ENCODE peak calls at places on chromosomes 16 and 17, in seven cellular contexts. H is H1, X is GM12878, M is GM23338, P is stomach, R is prostate gland, N is suprapubic skin. E is an unnamed sample.

GRCh38 chr16:627458-628239 is 3.1 kb upstream of the WFIKKN1 start:
- DNase-seq in H (no peak), X (no peak), M (no peak), P (peak), R (no peak), N (peak), E (no peak)

GRCh38 chr17:76995352-76996105 is 127.3 kb downstream of the MGAT5B start:
- DNase-seq in H (peak), X (no peak), M (peak), P (no peak), R (no peak), N (no peak), E (no peak)

GRCh38 chr17:17841620-17842025 is 4.8 kb upstream of the SREBF1 start:
- DNase-seq in H (no peak), X (no peak), M (no peak), P (peak), R (peak), N (no peak), E (no peak)

GRCh38 chr16:87203060-87203656 is 114.0 kb downstream of the C16orf95 start:
- DNase-seq in H (peak), X (no peak), M (peak), P (peak), R (no peak), N (no peak), E (peak)

GRCh38 chr17:49183801-49184200 is 26.6 kb downstream of the GNGT2 start:
- DNase-seq in H (no peak), X (no peak), M (no peak), P (no peak), R (no peak), N (no peak), E (no peak)

GRCh38 chr16:1610841-1611653 is 825 bp downstream of the IFT140 start:
- DNase-seq in H (no peak), X (no peak), M (no peak), P (no peak), R (no peak), N (no peak), E (no peak)

GRCh38 chr17:39705786-39706348 is 6.0 kb downstream of the ERBB2 start:
- DNase-seq in H (no peak), X (no peak), M (no peak), P (peak), R (peak), N (no peak), E (no peak)

GRCh38 chr16:85823328-85823920 is 23.9 kb downstream of the COX4I1 start:
- DNase-seq in H (no peak), X (no peak), M (no peak), P (no peak), R (no peak), N (no peak), E (no peak)

GRCh38 chr16:58094791-58095574 is 34.2 kb downstream of the CFAP20 start:
- DNase-seq in H (no peak), X (no peak), M (no peak), P (no peak), R (no peak), N (no peak), E (no peak)

GRCh38 chr17:62456016-62456415 is 22.6 kb upstream of the TLK2 start:
- DNase-seq in H (no peak), X (no peak), M (no peak), P (no peak), R (no peak), N (no peak), E (no peak)

GRCh38 chr17:83198366-83199341 is 119.2 kb downstream of the METRNL start:
- DNase-seq in H (no peak), X (no peak), M (no peak), P (no peak), R (no peak), N (peak), E (no peak)

GRCh38 chr17:15967706-15968399 is 22.9 kb downstream of the ADORA2B start:
- DNase-seq in H (no peak), X (no peak), M (no peak), P (no peak), R (no peak), N (no peak), E (no peak)

GRCh38 chr16:66899945-66900688 is 18.6 kb downstream of the CDH16 start:
- DNase-seq in H (no peak), X (no peak), M (peak), P (peak), R (no peak), N (no peak), E (peak)

GRCh38 chr17:61583242-61583641 is 7.8 kb downstream of the NACA2 start:
- DNase-seq in H (no peak), X (no peak), M (peak), P (no peak), R (no peak), N (no peak), E (peak)

GRCh38 chr16:15752717-15753488 is 102.9 kb downstream of the NDE1 start:
- DNase-seq in H (no peak), X (no peak), M (no peak), P (no peak), R (no peak), N (no peak), E (no peak)

GRCh38 chr16:57818377-57819055 is 16.2 kb upstream of the KIFC3 start:
- DNase-seq in H (no peak), X (no peak), M (no peak), P (peak), R (peak), N (no peak), E (no peak)

GRCh38 chr17:41212524-41213169 is 13.8 kb upstream of the KRTAP9-2 start:
- DNase-seq in H (no peak), X (no peak), M (no peak), P (no peak), R (no peak), N (no peak), E (no peak)

GRCh38 chr17:47719411-47720152 is 13.5 kb upstream of the TBX21 start:
- DNase-seq in H (no peak), X (no peak), M (no peak), P (no peak), R (no peak), N (no peak), E (peak)

GRCh38 chr16:81524382-81524781 is 79.8 kb downstream of the CMIP start:
- DNase-seq in H (no peak), X (no peak), M (no peak), P (no peak), R (no peak), N (no peak), E (no peak)

GRCh38 chr16:66408181-66409048 is 18.7 kb upstream of the BEAN1 start:
- DNase-seq in H (no peak), X (no peak), M (peak), P (no peak), R (peak), N (no peak), E (peak)

GRCh38 chr17:13601317-13601775 is 383 bp downstream of the HS3ST3A1 start:
- DNase-seq in H (no peak), X (no peak), M (peak), P (no peak), R (no peak), N (no peak), E (no peak)

GRCh38 chr16:4426722-4427372 is 1.2 kb downstream of the DNAJA3 start:
- DNase-seq in H (no peak), X (no peak), M (no peak), P (no peak), R (no peak), N (no peak), E (no peak)
- H3K27ac ChIP-seq in H (no peak), X (peak), M (peak), P (peak), R (no peak), N (peak), E (peak)

DNA sequence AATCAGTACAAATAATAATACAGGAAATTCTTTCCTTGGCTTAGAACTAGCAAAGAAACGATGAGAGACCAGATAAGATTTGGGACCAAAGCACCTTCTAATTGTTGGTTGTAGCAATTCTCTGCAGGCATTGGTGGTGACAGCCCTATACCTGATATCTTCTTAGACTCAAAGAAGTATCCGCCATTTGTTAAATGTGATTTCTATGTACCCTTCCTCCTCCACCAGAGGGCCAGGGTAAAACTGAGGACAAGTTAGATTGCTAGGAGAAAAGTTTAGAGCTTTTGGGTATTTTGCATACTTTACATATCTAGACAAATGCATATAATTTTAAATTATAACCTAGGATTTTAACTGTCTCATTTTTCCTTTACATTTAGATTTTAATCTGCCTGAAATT is 304.3 kb downstream of the HS3ST4 start:
- DNase-seq in H (no peak), X (no peak), M (peak), P (no peak), R (no peak), N (no peak), E (no peak)
- TF ChIP-seq CTCF in H (peak), X (no peak), M (peak), P (no peak), R (no peak), N (no peak), E (no peak)

GRCh38 chr16:11735801-11736200 is 6.9 kb downstream of the TXNDC11 start:
- DNase-seq in H (no peak), X (no peak), M (no peak), P (no peak), R (no peak), N (no peak), E (no peak)

GRCh38 chr16:11734653-11735043 is 8.0 kb downstream of the TXNDC11 start:
- DNase-seq in H (no peak), X (no peak), M (no peak), P (no peak), R (no peak), N (no peak), E (no peak)

GRCh38 chr16:11736903-11737302 is 5.8 kb downstream of the TXNDC11 start:
- DNase-seq in H (no peak), X (no peak), M (no peak), P (no peak), R (no peak), N (no peak), E (no peak)

GRCh38 chr16:11737678-11738077 is 5.0 kb downstream of the TXNDC11 start:
- DNase-seq in H (no peak), X (no peak), M (no peak), P (no peak), R (no peak), N (no peak), E (no peak)

GRCh38 chr16:11734025-11734652 is 8.5 kb downstream of the TXNDC11 start:
- DNase-seq in H (no peak), X (no peak), M (no peak), P (no peak), R (no peak), N (no peak), E (no peak)
- TF ChIP-seq POLR2AphosphoS5 in H (no peak), X (no peak), M (no peak), P (no peak), R (no peak), N (no peak), E (no peak)

GRCh38 chr17:78790552-78790951 is 8.5 kb upstream of the CYTH1 start:
- DNase-seq in H (no peak), X (no peak), M (no peak), P (no peak), R (no peak), N (no peak), E (no peak)

GRCh38 chr17:78788451-78788850 is 6.4 kb upstream of the CYTH1 start:
- DNase-seq in H (no peak), X (no peak), M (no peak), P (no peak), R (no peak), N (no peak), E (no peak)

GRCh38 chr17:78787444-78787843 is 5.4 kb upstream of the CYTH1 start:
- DNase-seq in H (no peak), X (no peak), M (peak), P (no peak), R (no peak), N (no peak), E (no peak)

GRCh38 chr17:78789663-78790181 is 7.6 kb upstream of the CYTH1 start:
- DNase-seq in H (no peak), X (no peak), M (no peak), P (peak), R (peak), N (peak), E (no peak)

DNA sequence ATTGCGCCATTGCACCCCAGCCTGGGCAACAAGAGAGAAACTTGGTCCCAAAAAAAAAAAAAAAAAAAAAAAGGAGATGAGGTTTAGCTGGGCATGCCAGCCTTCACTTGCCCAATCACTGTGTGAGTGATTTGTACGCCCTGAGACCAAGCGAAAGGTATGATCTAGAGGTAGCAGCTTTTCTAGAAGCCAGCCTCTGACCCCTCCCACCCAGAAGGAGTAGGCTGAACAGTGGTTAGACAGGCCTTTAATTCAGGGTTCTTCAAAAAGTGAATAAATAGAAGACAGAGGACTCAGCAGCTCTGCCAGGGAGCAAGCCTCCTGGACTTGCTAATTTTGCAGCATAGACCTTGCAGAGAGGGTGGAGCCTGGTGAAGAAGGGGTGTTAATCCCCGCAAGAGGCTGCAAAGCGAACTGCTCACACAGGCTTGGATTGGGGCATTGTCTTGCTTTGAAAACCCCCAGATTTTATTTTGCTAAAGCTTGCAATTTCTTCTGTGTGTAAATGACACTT is 7.1 kb upstream of the CYTH1 start:
- DNase-seq in H (no peak), X (no peak), M (no peak), P (no peak), R (no peak), N (no peak), E (no peak)
- H3K27ac ChIP-seq in H (no peak), X (no peak), M (no peak), P (peak), R (peak), N (peak), E (no peak)

GRCh38 chr17:31013844-31014243 is 43.0 kb downstream of the RNF135 start:
- DNase-seq in H (no peak), X (no peak), M (no peak), P (no peak), R (no peak), N (no peak), E (no peak)

GRCh38 chr17:31004160-31004559 is 33.3 kb downstream of the RNF135 start:
- DNase-seq in H (no peak), X (no peak), M (no peak), P (no peak), R (no peak), N (no peak), E (no peak)

GRCh38 chr17:31007695-31008373 is 37.0 kb downstream of the RNF135 start:
- DNase-seq in H (no peak), X (no peak), M (no peak), P (no peak), R (no peak), N (no peak), E (no peak)

GRCh38 chr17:31003225-31003866 is 32.5 kb downstream of the RNF135 start:
- DNase-seq in H (no peak), X (no peak), M (no peak), P (no peak), R (no peak), N (no peak), E (no peak)

DNA sequence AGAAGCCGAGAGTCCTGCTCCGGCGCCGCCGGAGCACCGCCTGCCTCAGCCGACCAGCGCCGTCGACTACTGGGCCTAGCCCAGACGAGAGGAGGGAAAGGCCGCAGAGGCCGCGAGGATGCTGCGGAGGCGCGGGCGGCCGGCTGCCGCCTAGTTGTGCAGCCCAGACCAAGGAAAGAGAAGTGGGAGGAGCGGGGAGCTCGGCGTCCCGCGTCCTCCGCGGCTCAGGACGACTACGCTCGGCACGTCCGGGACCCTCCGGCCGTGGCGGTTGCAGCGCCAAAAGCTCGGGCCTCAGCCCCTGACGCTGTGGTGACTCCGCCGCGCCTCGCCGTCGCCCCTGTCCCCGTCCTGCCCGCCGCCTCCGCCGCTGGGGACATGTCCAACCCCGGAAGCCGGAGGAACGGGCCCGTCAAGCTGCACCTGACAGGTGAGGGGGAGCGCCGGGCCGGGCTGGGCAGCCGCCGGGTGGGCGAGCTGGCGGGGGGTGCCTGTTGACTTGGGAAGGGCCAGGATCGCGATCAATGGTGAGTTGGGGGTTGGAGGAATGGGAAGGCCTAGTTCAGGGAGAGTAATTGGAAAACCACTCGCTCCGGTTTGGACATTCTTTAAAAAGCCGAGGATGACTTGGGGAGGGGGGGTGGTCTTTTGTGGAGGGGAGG is 37.7 kb downstream of the RNF135 start:
- DNase-seq in H (peak), X (no peak), M (peak), P (peak), R (peak), N (peak), E (peak)
- TF ChIP-seq CTCF in H (no peak), X (no peak), M (no peak), P (no peak), R (no peak), N (no peak), E (no peak)

GRCh38 chr17:4706121-4706520 is 2.2 kb upstream of the PELP1 start:
- DNase-seq in H (no peak), X (no peak), M (peak), P (no peak), R (no peak), N (no peak), E (no peak)

GRCh38 chr17:4711671-4712111 is 1.3 kb downstream of the ARRB2 start:
- DNase-seq in H (no peak), X (no peak), M (no peak), P (no peak), R (no peak), N (no peak), E (peak)

GRCh38 chr17:4709794-4710692 is at the start of gene ARRB2:
- DNase-seq in H (peak), X (peak), M (peak), P (peak), R (peak), N (peak), E (peak)

GRCh38 chr17:4710693-4711634 is 532 bp downstream of the ARRB2 start:
- DNase-seq in H (no peak), X (no peak), M (no peak), P (peak), R (no peak), N (peak), E (no peak)

GRCh38 chr17:4708436-4708835 is 2.0 kb upstream of the ARRB2 start:
- DNase-seq in H (no peak), X (no peak), M (peak), P (no peak), R (no peak), N (no peak), E (no peak)
- TF ChIP-seq POLR2AphosphoS5 in H (peak), X (peak), M (peak), P (no peak), R (no peak), N (no peak), E (no peak)

GRCh38 chr17:37605813-37606505 is 3.3 kb downstream of the SYNRG start:
- DNase-seq in H (no peak), X (no peak), M (no peak), P (no peak), R (no peak), N (no peak), E (peak)

GRCh38 chr17:37608369-37609169 is 649 bp downstream of the SYNRG start:
- DNase-seq in H (peak), X (no peak), M (peak), P (peak), R (peak), N (no peak), E (no peak)

GRCh38 chr17:37609170-37610040 is at the start of gene SYNRG:
- DNase-seq in H (peak), X (peak), M (peak), P (peak), R (peak), N (peak), E (peak)

GRCh38 chr17:37605081-37605480 is 4.1 kb downstream of the SYNRG start:
- DNase-seq in H (no peak), X (no peak), M (no peak), P (no peak), R (no peak), N (no peak), E (no peak)

DNA sequence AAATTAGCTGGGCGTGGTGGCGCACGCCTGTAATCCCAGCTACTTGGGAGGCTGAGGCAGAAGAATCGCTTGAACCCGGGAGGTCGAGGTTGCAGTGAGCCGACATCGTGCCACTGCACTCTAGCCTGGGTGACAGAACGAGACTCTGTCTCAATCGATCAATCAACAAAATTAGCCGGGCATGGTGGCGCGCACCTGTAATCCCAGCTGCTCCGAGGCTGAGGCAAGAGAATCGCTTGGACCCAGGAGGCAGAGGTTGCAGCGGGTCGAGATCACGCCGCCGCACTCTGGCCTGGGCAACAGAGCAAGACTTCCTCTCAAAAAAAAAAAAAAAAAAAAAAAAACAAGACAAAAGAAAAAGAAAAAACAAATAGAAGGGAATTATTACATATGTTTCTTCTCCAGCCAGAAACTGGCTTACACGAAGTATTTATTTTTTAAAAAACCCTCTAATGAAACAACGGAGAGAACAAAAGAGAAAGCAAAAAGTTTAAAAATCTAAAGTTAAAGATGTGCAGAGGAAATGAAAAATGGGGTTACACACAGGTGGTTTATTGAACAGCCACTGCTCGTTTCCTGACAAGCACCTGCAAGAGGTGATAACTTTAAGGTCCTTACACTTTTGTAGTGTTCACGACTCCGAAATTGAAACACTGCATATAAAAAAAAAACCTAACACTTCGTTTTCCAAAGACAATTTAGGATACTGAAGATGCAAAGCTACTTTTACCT is 1.4 kb downstream of the SYNRG start:
- DNase-seq in H (no peak), X (no peak), M (no peak), P (no peak), R (no peak), N (no peak), E (no peak)
- H3K27ac ChIP-seq in H (no peak), X (peak), M (no peak), P (peak), R (peak), N (no peak), E (peak)

DNA sequence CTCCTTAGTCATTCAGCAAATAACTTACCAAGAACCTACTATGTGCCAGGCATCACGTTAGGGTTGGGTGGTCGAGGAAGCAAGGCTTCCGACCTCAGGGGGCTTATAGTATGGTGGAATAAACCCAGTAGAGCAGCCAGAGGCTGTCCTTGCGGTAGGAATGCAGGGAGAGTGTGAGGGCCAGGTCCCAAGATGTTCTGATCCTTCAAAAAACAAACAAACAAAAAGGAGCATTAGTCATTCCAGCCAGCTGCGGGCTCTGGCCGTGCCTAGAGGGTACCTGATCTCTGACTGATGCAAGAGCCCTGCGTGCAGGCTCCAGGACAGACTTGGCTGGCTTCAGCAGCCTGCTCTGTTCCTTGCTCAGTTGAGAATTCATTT is 18.2 kb downstream of the CYB5D2 start:
- DNase-seq in H (peak), X (no peak), M (peak), P (peak), R (peak), N (no peak), E (peak)
- TF ChIP-seq CTCF in H (no peak), X (no peak), M (no peak), P (no peak), R (no peak), N (peak), E (no peak)

E was measured in HL-60.